ENCODE peak calls at places on chromosomes 5 and 9, in five cellular contexts. One of them, this sample, is unnamed.

GRCh38 chr9:109968332-109968657 is 188.3 kb downstream of the PALM2AKAP2 start:
- DNase-seq in transverse colon: no peak
- DNase-seq in GM18507: no peak
- DNase-seq in H7: no peak
- DNase-seq in dermis microvascular lymphatic vessel endothelial cell: no peak
- DNase-seq in this sample: no peak

GRCh38 chr5:153520952-153521351 is 30.5 kb downstream of the GRIA1 start:
- DNase-seq in dermis microvascular lymphatic vessel endothelial cell: no peak
- DNase-seq in H7: no peak
- DNase-seq in GM18507: no peak
- DNase-seq in transverse colon: no peak
- DNase-seq in this sample: no peak

GRCh38 chr5:143721960-143722359 is 90.0 kb upstream of the HMHB1 start:
- DNase-seq in GM18507: no peak
- DNase-seq in H7: no peak
- DNase-seq in transverse colon: no peak
- DNase-seq in dermis microvascular lymphatic vessel endothelial cell: no peak
- DNase-seq in this sample: no peak

GRCh38 chr5:133957591-133957990 is 10.8 kb downstream of the C5orf15 start:
- DNase-seq in H7: no peak
- DNase-seq in transverse colon: no peak
- DNase-seq in GM18507: no peak
- DNase-seq in dermis microvascular lymphatic vessel endothelial cell: no peak
- DNase-seq in this sample: no peak

GRCh38 chr9:134663753-134664415 is 22.3 kb downstream of the COL5A1 start:
- DNase-seq in GM18507: no peak
- DNase-seq in transverse colon: no peak
- DNase-seq in dermis microvascular lymphatic vessel endothelial cell: no peak
- DNase-seq in H7: peak; percentile 69
- DNase-seq in this sample: no peak

GRCh38 chr5:146947181-146947941 is 68.8 kb upstream of the PPP2R2B start:
- DNase-seq in GM18507: no peak
- DNase-seq in dermis microvascular lymphatic vessel endothelial cell: no peak
- DNase-seq in transverse colon: no peak
- DNase-seq in H7: no peak
- DNase-seq in this sample: no peak

GRCh38 chr9:21804791-21805190 is 2.4 kb downstream of the MTAP start:
- DNase-seq in dermis microvascular lymphatic vessel endothelial cell: no peak
- DNase-seq in transverse colon: no peak
- DNase-seq in H7: no peak
- DNase-seq in GM18507: no peak
- DNase-seq in this sample: no peak

GRCh38 chr5:98341711-98342042 is 431.8 kb upstream of the RGMB start:
- DNase-seq in dermis microvascular lymphatic vessel endothelial cell: no peak
- DNase-seq in transverse colon: no peak
- DNase-seq in H7: no peak
- DNase-seq in GM18507: no peak
- DNase-seq in this sample: no peak

GRCh38 chr9:71628247-71628646 is 140.1 kb downstream of the CEMIP2 start:
- DNase-seq in dermis microvascular lymphatic vessel endothelial cell: no peak
- DNase-seq in GM18507: no peak
- DNase-seq in H7: peak; percentile 28
- DNase-seq in transverse colon: no peak
- DNase-seq in this sample: no peak